ENCODE peak calls at places on chromosomes 3 and 15, in five cellular contexts. L, M, C, P and V are unnamed samples.

GRCh38 chr3:134092231-134092701 is 62.5 kb upstream of the SLCO2A1 start:
- DNase-seq in L (no peak), M (peak; percentile 62), C (no peak), P (no peak), V (no peak)

GRCh38 chr15:23869391-23869790 is 182.3 kb upstream of the NDN start:
- DNase-seq in L (no peak), M (no peak), C (peak; percentile 15), P (no peak), V (no peak)

GRCh38 chr3:60490992-60491391 is 760.3 kb downstream of the FHIT start:
- DNase-seq in L (no peak), M (no peak), C (no peak), P (no peak), V (no peak)

GRCh38 chr3:124965413-124965812 is 30.9 kb upstream of the MUC13 start:
- DNase-seq in L (no peak), M (no peak), C (no peak), P (no peak), V (no peak)

GRCh38 chr15:96414875-96415274 is 84.4 kb downstream of the NR2F2 start:
- DNase-seq in L (no peak), M (no peak), C (no peak), P (no peak), V (no peak)

GRCh38 chr3:64190517-64191515 is 34.5 kb downstream of the PRICKLE2 start:
- DNase-seq in L (no peak), M (peak; percentile 85), C (peak; percentile 74), P (no peak), V (no peak)

GRCh38 chr15:40256642-40257235 is 17.9 kb downstream of the PAK6 start:
- DNase-seq in L (no peak), M (peak; percentile 53), C (no peak), P (no peak), V (no peak)

GRCh38 chr3:141686477-141687280 is 51.4 kb upstream of the RNF7 start:
- DNase-seq in L (no peak), M (peak; percentile 73), C (peak; percentile 79), P (no peak), V (no peak)

GRCh38 chr3:189967254-189967865 is 153.3 kb downstream of the P3H2 start:
- DNase-seq in L (peak; percentile 6), M (peak; percentile 62), C (peak; percentile 53), P (no peak), V (no peak)